ENCODE peak calls at places on chromosomes 5 and 9, in ten cellular contexts. K is lung; D is MCF 10A; G is glutamatergic neuron; Q is sigmoid colon; Y is psoas muscle; M is cardiac muscle cell; L is IMR-90; A is CD8-positive, alpha-beta T cell; S is Calu3. X is an unnamed sample.

GRCh38 chr9:107446491-107446890 is 43.1 kb downstream of the KLF4 start:
- DNase-seq in S (no peak), K (no peak), M (no peak), D (no peak), Q (no peak), A (no peak), G (no peak), L (no peak), Y (no peak), X (no peak)

GRCh38 chr5:148343049-148343413 is 7.7 kb downstream of the SPINK9 start:
- DNase-seq in A (no peak), M (no peak), D (peak), Q (no peak), S (peak), L (no peak), K (no peak), G (no peak), Y (no peak), X (no peak)

GRCh38 chr5:138448481-138449398 is 9.9 kb downstream of the REEP2 start:
- DNase-seq in Y (no peak), L (peak), K (no peak), G (no peak), M (peak), D (peak), A (no peak), S (no peak), Q (no peak), X (no peak)

GRCh38 chr9:94639996-94640376 is 668 bp upstream of the FBP1 start:
- DNase-seq in G (no peak), L (no peak), D (no peak), Y (no peak), K (no peak), S (no peak), M (no peak), A (no peak), Q (no peak), X (no peak)

GRCh38 chr9:81776834-81777233 is 87.5 kb upstream of the TLE1 start:
- DNase-seq in K (no peak), Y (no peak), S (no peak), G (no peak), A (no peak), M (no peak), D (no peak), L (no peak), Q (no peak), X (no peak)

GRCh38 chr5:129460121-129460950 is at the start of gene ADAMTS19:
- DNase-seq in K (no peak), Y (no peak), M (peak), G (peak), S (peak), A (no peak), Q (no peak), L (peak), D (peak), X (no peak)

GRCh38 chr9:107465467-107466451 is 23.8 kb downstream of the KLF4 start:
- DNase-seq in A (no peak), Y (peak), G (peak), S (peak), K (peak), Q (peak), D (peak), L (peak), M (peak), X (peak)

GRCh38 chr5:156595132-156595787 is 254.8 kb upstream of the PPP1R2B start:
- DNase-seq in M (peak), Y (peak), S (no peak), D (no peak), G (no peak), K (peak), L (no peak), A (no peak), Q (peak), X (no peak)

GRCh38 chr5:143968071-143968878 is 156.3 kb downstream of the HMHB1 start:
- DNase-seq in K (no peak), G (no peak), D (peak), Y (no peak), A (no peak), Q (no peak), S (peak), M (peak), L (peak), X (no peak)

GRCh38 chr9:30116673-30117217 is 2267.7 kb upstream of the ACO1 start:
- DNase-seq in L (no peak), Y (no peak), S (no peak), M (no peak), D (no peak), G (no peak), K (no peak), Q (no peak), A (no peak), X (no peak)

GRCh38 chr9:2745560-2746380 is 28.5 kb downstream of the KCNV2 start:
- DNase-seq in M (no peak), L (no peak), D (no peak), G (no peak), S (no peak), K (no peak), Q (no peak), A (no peak), Y (no peak), X (no peak)

GRCh38 chr5:68325065-68325580 is 109.6 kb downstream of the PIK3R1 start:
- DNase-seq in K (no peak), D (no peak), S (no peak), Y (no peak), M (no peak), G (no peak), A (no peak), Q (no peak), L (no peak), X (no peak)

GRCh38 chr5:135185461-135186075 is 151.5 kb upstream of the PITX1 start:
- DNase-seq in G (no peak), Y (no peak), S (no peak), Q (no peak), A (no peak), D (peak), K (no peak), M (peak), L (peak), X (no peak)

GRCh38 chr5:128271859-128272446 is 188.4 kb downstream of the SLC12A2 start:
- DNase-seq in S (peak), D (peak), K (no peak), Q (no peak), L (peak), G (no peak), M (peak), Y (no peak), A (no peak), X (no peak)

GRCh38 chr5:106797996-106798395 is 872.7 kb downstream of the EFNA5 start:
- DNase-seq in Y (no peak), Q (no peak), G (no peak), K (no peak), S (no peak), D (no peak), M (no peak), L (no peak), A (no peak), X (no peak)

GRCh38 chr9:135566552-135566951 is 5.0 kb downstream of the PAEP start:
- DNase-seq in A (no peak), Q (peak), M (no peak), L (no peak), D (peak), Y (no peak), K (no peak), G (no peak), S (peak), X (no peak)

GRCh38 chr5:158384535-158385421 is 525.8 kb upstream of the CLINT1 start:
- DNase-seq in G (no peak), K (no peak), S (no peak), Q (peak), L (peak), A (no peak), Y (peak), D (peak), M (peak), X (no peak)

GRCh38 chr5:111120911-111121310 is 28.8 kb downstream of the WDR36 start:
- DNase-seq in S (no peak), G (no peak), M (no peak), K (no peak), Q (no peak), L (no peak), Y (no peak), D (no peak), A (no peak), X (no peak)

GRCh38 chr5:80255425-80255751 is 460 bp downstream of the SERINC5 start:
- DNase-seq in S (peak), K (peak), D (peak), M (peak), L (peak), G (peak), Q (peak), A (peak), Y (peak), X (peak)

GRCh38 chr5:145243016-145243415 is 592.1 kb downstream of the PRELID2 start:
- DNase-seq in Y (no peak), G (no peak), L (no peak), M (no peak), S (no peak), D (no peak), A (no peak), Q (no peak), K (no peak), X (no peak)

GRCh38 chr9:129665008-129665771 is at the start of gene PRRX2:
- DNase-seq in D (no peak), A (peak), Q (no peak), S (no peak), Y (peak), L (peak), M (peak), G (peak), K (no peak), X (no peak)

GRCh38 chr5:113043491-113043931 is 66.9 kb downstream of the DCP2 start:
- DNase-seq in L (no peak), K (no peak), Y (peak), S (no peak), G (peak), D (no peak), A (peak), M (peak), Q (no peak), X (peak)

DNA sequence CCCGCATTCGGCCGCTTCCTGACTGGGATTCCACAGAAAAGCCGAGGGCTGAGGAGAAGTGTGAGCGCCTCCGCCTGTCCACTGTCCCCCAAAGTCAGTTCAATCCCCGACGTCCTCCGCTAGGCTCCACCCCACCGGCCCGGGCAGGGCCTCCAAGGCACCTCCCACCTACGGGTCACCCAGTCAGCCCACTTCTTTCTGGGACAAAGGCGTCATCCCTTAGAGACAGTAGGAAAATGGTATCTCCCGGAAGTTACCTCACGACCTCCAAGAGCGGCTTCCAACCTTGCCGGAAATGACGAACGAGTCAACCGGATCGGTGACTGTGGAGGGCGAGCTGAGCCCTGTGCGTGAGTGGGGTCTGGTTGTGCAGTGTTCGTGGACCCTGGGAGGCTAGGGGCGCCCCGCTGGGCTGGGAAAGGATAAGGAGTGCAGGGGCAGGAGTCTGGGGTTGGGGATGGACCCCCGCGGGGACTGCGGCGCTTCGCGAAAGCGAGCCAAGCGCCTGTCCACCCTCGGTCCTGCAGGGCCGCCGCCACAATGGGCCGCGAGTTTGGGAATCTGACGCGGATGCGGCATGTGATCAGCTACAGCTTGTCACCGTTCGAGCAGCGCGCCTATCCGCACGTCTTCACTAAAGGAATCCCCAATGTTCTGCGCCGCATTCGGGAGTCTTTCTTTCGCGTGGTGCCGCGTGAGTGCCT is at the start of the genes GDF9 and UQCRQ:
- DNase-seq in A (peak), K (peak), L (peak), S (peak), D (peak), Y (peak), G (peak), Q (peak), M (peak), X (peak)
- TF ChIP-seq CTCF in A (no peak), K (peak), L (peak), S (no peak), D (peak), Y (peak), G (no peak), Q (no peak), M (peak), X (peak)

DNA sequence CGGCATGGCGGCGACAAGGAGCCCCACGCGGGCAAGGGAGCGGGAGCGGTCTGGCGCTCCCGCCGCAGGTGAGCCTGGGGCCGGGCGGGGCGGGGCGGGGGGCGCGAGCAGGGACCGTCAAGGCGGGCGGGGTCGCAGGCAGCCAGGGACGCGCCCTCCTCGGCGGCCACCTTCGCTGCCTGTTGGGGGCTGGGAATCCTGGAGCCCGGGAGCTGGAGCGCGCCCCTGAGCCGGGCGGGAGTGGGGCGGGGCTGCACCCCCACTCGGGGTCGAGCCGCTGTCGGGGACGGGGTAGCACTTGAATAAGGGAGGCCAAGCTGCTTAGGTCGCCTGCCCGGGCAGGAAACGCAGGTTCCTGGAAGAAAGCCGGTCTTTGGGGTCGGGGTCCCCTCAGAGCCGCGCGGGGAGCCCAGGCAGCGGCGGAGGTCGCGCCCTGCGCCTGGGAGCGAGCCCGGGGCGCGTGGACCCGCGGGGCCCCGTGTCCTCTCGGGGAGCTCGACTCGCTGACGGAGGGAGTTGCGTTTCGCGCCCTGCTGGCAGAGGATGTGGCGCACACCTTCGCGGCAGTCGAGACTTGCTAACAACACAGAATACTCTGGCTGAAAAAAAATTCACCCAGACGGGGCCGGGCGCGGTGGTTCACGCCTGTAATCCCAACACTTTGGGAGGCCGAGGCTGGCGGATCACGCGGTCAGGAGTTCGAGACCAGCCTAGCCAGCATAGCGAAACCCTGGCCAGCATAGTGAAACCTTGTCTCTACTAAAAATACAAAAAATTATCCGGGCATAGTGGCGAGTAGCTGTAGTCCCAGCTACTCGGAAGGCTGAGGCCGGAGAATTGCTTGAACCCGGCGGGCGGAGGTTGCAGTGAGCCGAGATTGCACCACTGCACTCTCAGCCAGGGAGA is 552 bp downstream of the OTULINL start:
- DNase-seq in M (peak), S (peak), A (peak), K (peak), G (peak), Y (peak), L (no peak), D (peak), Q (peak), X (peak)
- TF ChIP-seq CTCF in M (peak), S (no peak), A (peak), K (no peak), G (peak), Y (no peak), L (no peak), D (no peak), Q (no peak), X (peak)

DNA sequence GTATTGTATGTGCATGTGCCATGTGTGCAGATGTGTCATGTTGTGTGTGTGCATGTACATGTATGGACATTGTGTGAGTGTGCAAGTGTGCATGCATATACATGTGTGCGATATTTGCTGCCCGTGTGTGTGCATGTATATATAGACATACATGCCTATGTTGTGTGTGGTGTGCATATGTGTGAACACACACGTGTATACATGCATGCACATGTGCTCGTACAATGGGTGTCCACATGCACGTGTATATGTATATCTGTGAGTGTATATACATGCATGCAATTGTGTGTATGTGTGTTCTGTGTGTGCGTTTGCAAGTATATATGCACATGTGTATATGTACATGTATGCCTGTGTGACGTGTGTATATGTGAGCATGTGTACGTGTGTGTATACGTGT is 3.0 kb upstream of the SLC6A18 start:
- DNase-seq in S (no peak), Q (no peak), L (no peak), K (no peak), D (no peak), A (no peak), M (no peak), Y (no peak), G (no peak), X (no peak)
- TF ChIP-seq CTCF in S (no peak), Q (no peak), L (no peak), K (no peak), D (no peak), A (no peak), M (no peak), Y (no peak), G (no peak), X (no peak)

GRCh38 chr5:52990531-52990925 is 1.4 kb downstream of the ITGA2 start:
- DNase-seq in D (no peak), L (no peak), G (no peak), M (no peak), Q (no peak), S (no peak), K (no peak), Y (no peak), A (no peak), X (no peak)

GRCh38 chr5:52989025-52989780 is at the start of gene ITGA2:
- DNase-seq in M (peak), K (peak), G (peak), L (peak), A (peak), Q (peak), D (peak), S (peak), Y (peak), X (peak)

GRCh38 chr5:52988335-52989024 is 672 bp upstream of the ITGA2 start:
- DNase-seq in D (no peak), L (no peak), G (no peak), M (no peak), Y (no peak), A (no peak), K (no peak), S (no peak), Q (no peak), X (no peak)

GRCh38 chr5:52987711-52988329 is 1.3 kb upstream of the ITGA2 start:
- DNase-seq in M (no peak), A (no peak), K (peak), Q (no peak), D (peak), L (peak), Y (no peak), G (no peak), S (peak), X (no peak)

DNA sequence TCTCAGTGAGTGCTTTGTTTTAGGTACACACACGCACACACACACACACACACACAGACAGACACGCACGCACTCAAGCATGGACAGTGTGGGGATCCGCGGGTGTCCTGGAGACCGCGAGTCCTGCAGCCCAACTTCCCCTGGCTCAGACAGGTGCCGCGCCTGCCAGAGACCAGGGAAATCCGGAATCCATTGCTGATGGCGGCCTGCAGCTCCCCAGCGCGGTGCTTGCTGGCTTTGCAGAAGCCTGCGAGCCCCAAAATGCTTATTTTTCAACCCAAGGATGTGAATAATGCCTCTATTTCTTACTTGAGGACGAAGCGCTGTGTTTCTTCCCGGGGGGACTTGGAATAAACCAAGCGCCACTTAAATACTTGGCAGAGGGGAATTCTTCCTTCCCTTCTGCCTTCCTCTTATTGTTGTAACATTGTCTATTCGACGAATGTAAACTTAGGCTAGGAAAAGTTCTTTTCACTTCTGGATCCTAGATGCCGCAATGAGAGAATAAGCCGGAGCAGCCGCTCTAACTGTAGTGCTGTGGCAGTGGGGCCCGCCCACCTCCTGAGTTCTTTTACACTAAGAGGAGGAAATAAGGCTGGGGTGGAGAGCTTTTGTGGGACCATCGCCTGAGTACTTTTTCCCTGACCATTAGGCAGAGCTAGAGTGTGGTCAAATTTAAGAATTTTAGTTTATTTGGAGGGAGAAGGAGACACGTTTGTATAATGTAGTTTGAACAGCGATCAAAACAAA is 804 bp downstream of the ITGA2 start:
- DNase-seq in L (peak), Q (peak), G (peak), M (peak), D (peak), S (peak), Y (peak), K (peak), A (no peak), X (peak)
- TF ChIP-seq CTCF in L (peak), Q (no peak), G (no peak), M (peak), D (peak), S (no peak), Y (peak), K (no peak), A (no peak), X (peak)

GRCh38 chr5:73448451-73449136 is at the start of gene FOXD1:
- DNase-seq in Q (peak), S (peak), Y (peak), D (peak), G (peak), K (no peak), L (peak), A (no peak), M (peak), X (peak)
- TF ChIP-seq CTCF in Q (no peak), S (no peak), Y (no peak), D (no peak), G (no peak), K (no peak), L (peak), A (no peak), M (no peak), X (no peak)

DNA sequence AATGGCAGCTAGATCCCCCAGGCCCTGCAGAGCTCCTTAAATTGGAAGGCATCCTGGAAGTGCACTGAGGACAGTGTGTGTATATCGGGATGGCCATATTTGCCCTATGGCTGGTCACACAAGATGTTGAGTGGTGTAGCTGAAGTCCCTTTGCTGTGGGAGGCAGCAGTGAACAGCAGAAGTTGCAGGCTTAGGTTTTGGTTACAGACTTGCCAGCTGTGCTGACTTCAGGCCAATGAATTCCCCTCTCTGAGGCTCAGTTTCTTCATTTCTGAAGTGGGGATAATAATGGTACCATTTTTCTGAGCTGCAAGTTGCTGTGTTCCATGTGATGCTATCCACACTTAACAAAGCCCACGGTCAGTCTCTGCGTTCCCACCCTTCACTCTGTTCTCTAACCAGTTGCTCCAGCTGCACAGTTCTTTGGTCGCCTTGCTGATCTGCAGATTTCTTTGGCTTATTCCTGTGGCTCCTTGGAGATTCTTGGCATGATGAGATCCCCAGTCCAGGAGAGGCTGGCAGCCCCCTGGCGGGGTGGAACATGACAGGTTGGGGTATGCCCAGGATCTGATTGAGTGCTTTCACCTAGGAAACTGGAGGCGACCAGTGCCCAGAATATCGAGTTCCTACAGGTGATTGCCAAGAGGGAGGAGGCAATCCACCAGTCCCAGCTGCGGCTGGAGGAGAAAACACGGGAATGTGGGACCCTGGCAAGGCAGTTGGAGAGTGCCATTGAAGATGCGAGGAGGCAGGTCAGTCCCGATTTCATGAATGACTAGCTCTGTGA is 6.5 kb upstream of the GLE1 start:
- DNase-seq in Y (no peak), K (no peak), S (no peak), M (no peak), D (no peak), G (no peak), A (no peak), L (no peak), Q (no peak), X (no peak)
- TF ChIP-seq CTCF in Y (no peak), K (no peak), S (no peak), M (no peak), D (no peak), G (no peak), A (no peak), L (no peak), Q (no peak), X (no peak)